ENCODE peak calls at places on chromosomes 13 and 19, in four cellular contexts. Y, C, O and W are unnamed samples.

GRCh38 chr19:35889370-35890112 is 10.8 kb downstream of the NFKBID start:
- DNase-seq in Y (no peak), C (no peak), O (no peak), W (no peak)

GRCh38 chr13:25440081-25440480 is 68.3 kb downstream of the ATP8A2 start:
- DNase-seq in Y (no peak), O (no peak), C (no peak), W (no peak)

GRCh38 chr13:108402850-108403249 is 133.3 kb downstream of the TNFSF13B start:
- DNase-seq in Y (no peak), O (no peak), C (no peak), W (no peak)

GRCh38 chr13:68304287-68304893 is 1074.3 kb upstream of the PCDH9 start:
- DNase-seq in Y (no peak), O (no peak), C (no peak), W (peak)

GRCh38 chr19:55165952-55166529 is 372 bp downstream of the DNAAF3 start:
- DNase-seq in O (peak), C (no peak), Y (peak), W (peak)

GRCh38 chr19:48629297-48629598 is 7.9 kb downstream of the DBP start:
- DNase-seq in C (no peak), O (no peak), Y (no peak), W (no peak)

GRCh38 chr19:1495799-1496713 is 5.1 kb downstream of the REEP6 start:
- DNase-seq in C (no peak), Y (no peak), O (no peak), W (no peak)

GRCh38 chr13:67299072-67299635 is 69.0 kb upstream of the PCDH9 start:
- DNase-seq in C (no peak), O (no peak), Y (no peak), W (no peak)

GRCh38 chr13:111338841-111339240 is 18.4 kb downstream of the TEX29 start:
- DNase-seq in C (no peak), Y (no peak), O (no peak), W (no peak)

GRCh38 chr19:27867981-27868380 is 1345.0 kb downstream of the UQCRFS1 start:
- DNase-seq in O (no peak), C (no peak), Y (no peak), W (no peak)

GRCh38 chr13:98890920-98891319 is 86.9 kb downstream of the DOCK9 start:
- DNase-seq in O (no peak), C (no peak), Y (no peak), W (no peak)

GRCh38 chr13:61670384-61671161 is 254.9 kb upstream of the PCDH20 start:
- DNase-seq in C (no peak), O (no peak), Y (no peak), W (no peak)

GRCh38 chr13:63643543-63643942 is 2227.9 kb upstream of the PCDH20 start:
- DNase-seq in C (no peak), Y (no peak), O (no peak), W (no peak)

GRCh38 chr13:93309886-93310520 is 83.4 kb downstream of the GPC6 start:
- DNase-seq in C (no peak), O (no peak), Y (peak), W (peak)

GRCh38 chr19:11191273-11191755 is 6.0 kb downstream of the KANK2 start:
- DNase-seq in Y (peak), O (peak), C (no peak), W (peak)

GRCh38 chr19:1214299-1214861 is 8.8 kb downstream of the STK11 start:
- DNase-seq in O (no peak), C (no peak), Y (no peak), W (no peak)

GRCh38 chr19:15260939-15261338 is 28.7 kb upstream of the EPHX3 start:
- DNase-seq in O (no peak), Y (no peak), C (no peak), W (no peak)

GRCh38 chr19:56066152-56067023 is 54.7 kb downstream of the ZNF787 start:
- DNase-seq in Y (peak), O (peak), C (no peak), W (peak)

GRCh38 chr19:39411006-39411831 is 1.2 kb upstream of the PLEKHG2 start:
- DNase-seq in O (peak), Y (no peak), C (no peak), W (peak)

GRCh38 chr13:31749929-31750328 is 10.6 kb downstream of the RXFP2 start:
- DNase-seq in C (no peak), Y (no peak), O (no peak), W (no peak)

GRCh38 chr13:28347456-28348371 is 147.2 kb downstream of the FLT1 start:
- DNase-seq in C (no peak), O (no peak), Y (peak), W (no peak)

GRCh38 chr19:2048959-2049740 is 1.9 kb downstream of the MKNK2 start:
- DNase-seq in C (no peak), O (no peak), Y (no peak), W (no peak)

GRCh38 chr13:41609828-41610227 is 152.5 kb downstream of the RGCC start:
- DNase-seq in O (no peak), Y (no peak), C (no peak), W (no peak)

GRCh38 chr19:33464010-33464732 is 57.4 kb downstream of the PEPD start:
- DNase-seq in O (no peak), Y (no peak), C (no peak), W (no peak)

GRCh38 chr19:33462112-33462726 is 59.4 kb downstream of the PEPD start:
- DNase-seq in O (no peak), Y (no peak), C (no peak), W (no peak)

GRCh38 chr19:33461256-33462111 is 60.1 kb downstream of the PEPD start:
- DNase-seq in C (no peak), Y (no peak), O (no peak), W (no peak)

GRCh38 chr19:33464733-33465115 is 56.9 kb downstream of the PEPD start:
- DNase-seq in C (no peak), Y (no peak), O (no peak), W (no peak)

DNA sequence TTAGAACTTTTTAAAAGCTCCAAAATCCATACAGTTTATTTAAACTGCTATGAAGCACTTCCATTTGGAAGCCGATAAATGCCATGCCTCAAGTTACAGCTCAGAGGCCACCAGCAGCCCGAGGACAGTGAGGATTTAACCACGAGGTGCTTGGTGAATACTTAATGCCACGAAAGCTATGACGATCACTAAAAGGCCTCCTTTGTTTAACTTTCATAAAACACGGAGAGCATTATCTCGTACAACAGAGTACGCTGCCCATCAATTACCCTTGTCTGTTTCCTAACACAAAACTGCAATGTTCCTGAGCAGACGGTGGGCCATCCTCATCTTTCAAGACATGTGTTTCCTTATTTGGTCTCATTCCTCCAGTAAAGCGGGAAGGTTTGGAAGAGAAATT is 58.4 kb downstream of the PEPD start:
- DNase-seq in O (no peak), C (no peak), Y (no peak), W (no peak)
- TF ChIP-seq KDM1A in O (no peak), C (no peak), Y (no peak), W (no peak)

GRCh38 chr13:35598790-35599369 is 122.4 kb upstream of the MAB21L1 start:
- DNase-seq in C (no peak), O (no peak), Y (no peak), W (no peak)

GRCh38 chr13:35597451-35597850 is 121.0 kb upstream of the MAB21L1 start:
- DNase-seq in O (no peak), C (no peak), Y (no peak), W (no peak)

GRCh38 chr13:35599385-35599784 is 122.9 kb upstream of the MAB21L1 start:
- DNase-seq in C (no peak), Y (no peak), O (no peak), W (no peak)

GRCh38 chr13:35598233-35598632 is 121.7 kb upstream of the MAB21L1 start:
- DNase-seq in Y (no peak), C (no peak), O (no peak), W (no peak)

DNA sequence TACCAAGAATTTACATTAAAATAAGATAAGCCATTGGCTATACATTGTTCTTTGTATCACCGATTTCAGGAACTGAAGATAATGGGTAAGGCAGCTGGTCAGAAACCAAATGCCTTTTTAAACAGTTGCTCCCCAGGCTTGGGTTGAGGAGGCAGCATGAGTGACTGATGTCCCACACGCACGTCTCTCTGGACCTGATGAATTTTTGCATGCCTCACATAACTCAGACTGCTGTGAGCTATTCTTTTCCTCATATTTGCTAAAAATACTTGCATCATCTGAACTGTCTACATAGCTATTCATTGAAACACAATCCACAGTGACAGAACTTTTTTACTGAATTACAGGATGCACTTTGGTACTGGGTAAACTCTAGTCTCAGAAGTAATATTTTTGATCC is 123.6 kb upstream of the MAB21L1 start:
- DNase-seq in Y (no peak), O (no peak), C (no peak), W (no peak)
- TF ChIP-seq KDM1A in Y (no peak), O (no peak), C (no peak), W (no peak)

DNA sequence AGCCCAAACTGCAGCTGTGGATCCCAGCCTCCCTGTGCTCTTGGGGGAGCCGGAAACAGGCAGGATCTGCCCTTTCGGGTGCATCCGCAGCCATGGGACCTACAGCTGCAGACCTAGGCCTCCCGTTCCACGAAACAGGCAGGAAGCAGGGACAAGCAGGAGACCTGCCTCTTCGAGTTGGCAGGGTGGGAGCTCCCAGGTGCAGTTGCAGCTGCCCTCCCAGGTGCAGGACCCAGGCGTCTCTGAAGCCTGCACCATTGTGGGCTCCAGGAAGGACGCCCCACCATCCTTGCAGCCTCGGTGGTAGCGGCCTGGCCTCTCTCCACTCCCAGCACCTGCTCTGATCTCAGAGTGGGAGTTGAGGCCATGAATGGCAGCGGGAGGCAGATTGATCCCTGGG is 189.0 kb upstream of the KLHL1 start:
- DNase-seq in C (no peak), O (no peak), Y (no peak), W (no peak)
- TF ChIP-seq KDM1A in C (no peak), O (no peak), Y (no peak), W (no peak)

GRCh38 chr13:106291006-106291405 is 244.5 kb downstream of the EFNB2 start:
- DNase-seq in O (no peak), C (no peak), Y (no peak), W (no peak)
- TF ChIP-seq KDM1A in O (no peak), C (no peak), Y (no peak), W (no peak)

DNA sequence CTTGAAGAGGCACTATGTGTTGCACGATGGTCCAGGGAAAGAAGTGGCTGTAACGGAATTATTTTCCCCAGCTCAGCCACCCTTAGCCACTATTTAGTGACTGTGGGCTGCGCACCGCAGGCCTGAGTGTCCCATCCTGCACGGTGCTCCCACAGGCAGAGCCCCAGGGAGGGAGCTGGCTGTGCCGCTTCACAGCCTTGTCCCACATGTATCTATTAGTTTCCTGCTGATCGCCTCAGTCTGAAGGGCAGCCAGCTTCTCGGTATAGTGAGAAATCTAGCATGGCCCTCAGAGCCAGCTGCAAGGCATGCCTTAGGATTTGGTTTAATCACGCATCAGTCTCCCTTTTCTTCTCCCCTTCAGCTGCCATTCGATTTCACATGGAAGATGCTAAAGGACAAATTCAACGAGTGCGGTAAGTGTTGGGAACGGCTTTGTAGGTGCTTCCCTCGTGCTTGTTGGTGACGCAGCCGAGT is 15.7 kb downstream of the PRAM1 start:
- DNase-seq in O (no peak), Y (no peak), C (no peak), W (no peak)
- TF ChIP-seq KDM1A in O (no peak), Y (no peak), C (no peak), W (no peak)

GRCh38 chr19:41862445-41862986 is 2.5 kb downstream of the RPS19 start:
- DNase-seq in Y (no peak), C (no peak), O (no peak), W (no peak)
- TF ChIP-seq KDM1A in Y (no peak), C (no peak), O (no peak), W (no peak)